ENCODE peak calls at places on chromosomes 11 and 22, in six cellular contexts. R, Q, N, V, A and D are unnamed samples.

GRCh38 chr11:129861702-129862107 is 33.7 kb downstream of the NFRKB start:
- DNase-seq in V (peak), N (peak), R (peak), A (peak), Q (no peak), D (peak)

GRCh38 chr11:132033051-132033450 is 662.6 kb downstream of the NTM start:
- DNase-seq in V (no peak), Q (no peak), R (no peak), A (no peak), N (no peak), D (no peak)

GRCh38 chr11:74338963-74339362 is 27.5 kb upstream of the P4HA3 start:
- DNase-seq in Q (no peak), R (no peak), V (no peak), N (no peak), A (no peak), D (no peak)

GRCh38 chr22:50502096-50502495 is 5.4 kb downstream of the LMF2 start:
- DNase-seq in V (no peak), A (no peak), Q (no peak), N (no peak), R (no peak), D (no peak)

GRCh38 chr11:9020881-9021280 is 17.1 kb upstream of the NRIP3 start:
- DNase-seq in A (no peak), V (no peak), Q (no peak), R (no peak), N (no peak), D (no peak)

GRCh38 chr11:119764108-119764874 is 35.3 kb upstream of the NECTIN1 start:
- DNase-seq in A (no peak), N (no peak), V (no peak), R (no peak), Q (no peak), D (no peak)

GRCh38 chr11:63802637-63803414 is 10.4 kb upstream of the SPINDOC start:
- DNase-seq in N (no peak), A (no peak), R (peak), V (no peak), Q (peak), D (no peak)

GRCh38 chr11:1829039-1829820 is 5.6 kb upstream of the SYT8 start:
- DNase-seq in A (no peak), R (no peak), Q (no peak), V (no peak), N (no peak), D (no peak)

GRCh38 chr22:48103126-48103875 is 1340.9 kb downstream of the TBC1D22A start:
- DNase-seq in Q (no peak), N (no peak), V (no peak), R (no peak), A (no peak), D (no peak)

GRCh38 chr22:17570851-17571631 is 7.7 kb downstream of the SLC25A18 start:
- DNase-seq in N (no peak), Q (no peak), R (no peak), V (no peak), A (no peak), D (no peak)

GRCh38 chr11:120334894-120335462 is 1.2 kb upstream of the ARHGEF12 start:
- DNase-seq in N (peak), V (no peak), A (peak), R (peak), Q (peak), D (peak)

GRCh38 chr22:25929479-25929878 is 187.5 kb downstream of the MYO18B start:
- DNase-seq in R (no peak), Q (no peak), V (no peak), A (no peak), N (no peak), D (no peak)

GRCh38 chr11:47991266-47991830 is 11.0 kb downstream of the PTPRJ start:
- DNase-seq in N (no peak), Q (peak), A (peak), R (no peak), V (no peak), D (no peak)

GRCh38 chr11:6862961-6863360 is at the start of gene OR10A2:
- DNase-seq in V (no peak), A (no peak), Q (no peak), R (no peak), N (no peak), D (no peak)

GRCh38 chr11:75499423-75500305 is 26.1 kb downstream of the GDPD5 start:
- DNase-seq in V (no peak), R (peak), Q (no peak), A (no peak), N (no peak), D (no peak)

GRCh38 chr11:12979928-12980689 is 29.0 kb upstream of the RASSF10 start:
- DNase-seq in V (no peak), R (no peak), A (no peak), Q (no peak), N (no peak), D (peak)

GRCh38 chr11:33452806-33453205 is 195.6 kb downstream of the HIPK3 start:
- DNase-seq in V (no peak), R (peak), N (no peak), Q (no peak), A (peak), D (no peak)

GRCh38 chr11:10304495-10305261 is at the start of gene ADM:
- DNase-seq in V (no peak), A (peak), N (peak), R (peak), Q (peak), D (peak)

GRCh38 chr11:122717264-122717867 is 61.8 kb downstream of the UBASH3B start:
- DNase-seq in R (no peak), Q (no peak), A (no peak), N (no peak), V (no peak), D (no peak)

GRCh38 chr11:67633758-67634365 is 4.1 kb upstream of the NUDT8 start:
- DNase-seq in Q (no peak), V (no peak), N (peak), R (no peak), A (no peak), D (no peak)

GRCh38 chr22:22397875-22398524 is 110.5 kb downstream of the ZNF280B start:
- DNase-seq in Q (no peak), N (no peak), A (no peak), R (no peak), V (no peak), D (no peak)

GRCh38 chr11:122981388-122982264 is at the start of gene BSX:
- DNase-seq in V (peak), R (no peak), N (peak), A (peak), Q (peak), D (peak)

GRCh38 chr11:125517116-125517804 is 21.2 kb upstream of the FEZ1 start:
- DNase-seq in Q (peak), R (no peak), N (peak), V (peak), A (peak), D (no peak)

GRCh38 chr11:27095050-27095449 is 54.4 kb downstream of the BBOX1 start:
- DNase-seq in R (no peak), A (no peak), V (no peak), N (no peak), Q (no peak), D (no peak)

GRCh38 chr11:116970485-116971292 is 127.5 kb downstream of the SIK3 start:
- DNase-seq in V (no peak), A (no peak), N (no peak), R (no peak), Q (peak), D (no peak)

GRCh38 chr22:41831383-41831782 is 1.5 kb upstream of the SREBF2 start:
- DNase-seq in Q (no peak), R (no peak), N (no peak), A (peak), V (no peak), D (no peak)

GRCh38 chr22:39173050-39173706 is 20.7 kb upstream of the CBX7 start:
- DNase-seq in R (no peak), V (no peak), N (no peak), A (no peak), Q (no peak), D (no peak)

GRCh38 chr11:128790200-128790599 is 76.9 kb downstream of the KCNJ1 start:
- DNase-seq in V (no peak), R (no peak), Q (no peak), N (no peak), A (peak), D (no peak)

GRCh38 chr22:23062616-23063538 is 7.4 kb upstream of the GNAZ start:
- DNase-seq in A (no peak), N (peak), V (no peak), Q (no peak), R (no peak), D (no peak)

GRCh38 chr11:2954263-2954662 is 25.0 kb upstream of the PHLDA2 start:
- DNase-seq in Q (no peak), R (no peak), A (peak), N (no peak), V (no peak), D (no peak)

GRCh38 chr22:41919357-41920224 is 4.7 kb upstream of the SHISA8 start:
- DNase-seq in R (no peak), V (peak), A (no peak), N (peak), Q (peak), D (no peak)

GRCh38 chr11:111663820-111664219 is 61.6 kb downstream of the SIK2 start:
- DNase-seq in N (no peak), V (no peak), R (no peak), A (peak), Q (peak), D (no peak)

GRCh38 chr11:102111787-102112653 is 1.8 kb downstream of the YAP1 start:
- DNase-seq in V (peak), N (no peak), R (peak), Q (no peak), A (peak), D (peak)

GRCh38 chr11:28913883-28914282 is 805.7 kb downstream of the METTL15 start:
- DNase-seq in N (no peak), Q (no peak), R (no peak), V (no peak), A (no peak), D (no peak)

GRCh38 chr11:64342869-64343739 is 3.1 kb downstream of the CCDC88B start:
- DNase-seq in R (no peak), N (no peak), A (no peak), Q (no peak), V (no peak), D (no peak)

GRCh38 chr11:113574171-113574570 is 99.0 kb upstream of the DRD2 start:
- DNase-seq in V (no peak), A (no peak), N (no peak), R (no peak), Q (no peak), D (no peak)

GRCh38 chr22:46593996-46594946 is 25.9 kb upstream of the GRAMD4 start:
- DNase-seq in Q (no peak), N (no peak), A (no peak), V (no peak), R (no peak), D (no peak)

GRCh38 chr11:16897460-16898061 is 116.7 kb downstream of the PLEKHA7 start:
- DNase-seq in A (peak), V (peak), Q (no peak), R (no peak), N (peak), D (no peak)

GRCh38 chr11:129077191-129077590 is 114.9 kb downstream of the ARHGAP32 start:
- DNase-seq in A (no peak), R (no peak), Q (no peak), V (no peak), N (no peak), D (no peak)

GRCh38 chr11:70378506-70379134 is 19.7 kb upstream of the CTTN start:
- DNase-seq in R (no peak), Q (no peak), N (no peak), V (no peak), A (no peak), D (no peak)
- TF ChIP-seq JUN in R (no peak), Q (no peak), N (no peak), V (no peak), A (no peak), D (no peak)

GRCh38 chr11:76568144-76568543 is 102.4 kb downstream of the LRRC32 start:
- DNase-seq in A (no peak), N (no peak), R (no peak), V (no peak), Q (no peak), D (no peak)
- TF ChIP-seq JUN in A (no peak), N (no peak), R (no peak), V (no peak), Q (no peak), D (no peak)

GRCh38 chr11:15858881-15859280 is 497.5 kb downstream of the SOX6 start:
- DNase-seq in R (no peak), A (no peak), Q (no peak), V (no peak), N (no peak), D (no peak)
- TF ChIP-seq JUN in R (no peak), A (no peak), Q (no peak), V (no peak), N (no peak), D (no peak)

GRCh38 chr22:28882545-28882877 is 861 bp upstream of the ZNRF3 start:
- DNase-seq in V (no peak), Q (peak), N (no peak), R (no peak), A (no peak), D (no peak)
- TF ChIP-seq JUN in V (no peak), Q (no peak), N (no peak), R (no peak), A (no peak), D (no peak)